ENCODE peak calls at places on chromosome 5, in seven cellular contexts. V is nephron progenitor cell; K is hypothalamus; J is AG08395; L is WTC11; E is T-cell; W is naive thymus-derived CD4-positive, alpha-beta T cell. B is an unnamed sample.

GRCh38 chr5:67528953-67529352 is 332.4 kb upstream of the CD180 start:
- DNase-seq in J (no peak), W (no peak), E (no peak), V (peak; percentile 47), K (no peak), L (no peak), B (no peak)

GRCh38 chr5:84382363-84383295 is 2.1 kb downstream of the EDIL3 start:
- DNase-seq in K (no peak), W (no peak), V (peak; percentile 75), J (no peak), E (no peak), L (peak; percentile 72), B (peak; percentile 69)

GRCh38 chr5:15285901-15286583 is 213.9 kb upstream of the FBXL7 start:
- DNase-seq in L (no peak), V (no peak), J (peak; percentile 57), K (no peak), W (no peak), E (no peak), B (no peak)

GRCh38 chr5:100903036-100903887 is at the start of gene ST8SIA4:
- DNase-seq in W (peak; percentile 81), V (peak; percentile 84), K (peak; percentile 73), J (no peak), E (peak; percentile 86), L (peak; percentile 85), B (peak; percentile 73)

GRCh38 chr5:140631831-140632365 is 1.1 kb downstream of the CD14 start:
- DNase-seq in L (no peak), W (no peak), E (peak; percentile 43), V (no peak), J (no peak), K (no peak), B (no peak)

GRCh38 chr5:68053202-68053601 is 162.4 kb upstream of the PIK3R1 start:
- DNase-seq in V (no peak), L (no peak), E (no peak), K (no peak), W (no peak), J (no peak), B (peak; percentile 31)

GRCh38 chr5:172383231-172383802 is 71.0 kb downstream of the SH3PXD2B start:
- DNase-seq in J (peak; percentile 21), W (no peak), L (no peak), V (no peak), K (no peak), E (no peak), B (peak; percentile 80)

GRCh38 chr5:160230686-160231527 is 1.6 kb downstream of the FABP6 start:
- DNase-seq in W (no peak), J (peak; percentile 45), V (no peak), K (peak; percentile 39), L (no peak), E (no peak), B (peak; percentile 77)

GRCh38 chr5:124043456-124043855 is 531.5 kb downstream of the CSNK1G3 start:
- DNase-seq in W (no peak), K (no peak), J (no peak), L (no peak), E (no peak), V (no peak), B (no peak)

GRCh38 chr5:6837519-6838110 is 124.4 kb downstream of the TENT4A start:
- DNase-seq in E (no peak), J (peak; percentile 10), L (peak; percentile 64), K (no peak), W (no peak), V (peak; percentile 23), B (no peak)

GRCh38 chr5:172617817-172618216 is 23.2 kb upstream of the NEURL1B start:
- DNase-seq in J (no peak), L (peak; percentile 44), E (no peak), V (no peak), W (no peak), K (no peak), B (no peak)

GRCh38 chr5:161676109-161676508 is 9.4 kb upstream of the GABRA6 start:
- DNase-seq in W (no peak), J (peak; percentile 2), K (no peak), V (no peak), L (no peak), E (no peak), B (no peak)

GRCh38 chr5:82104872-82105271 is 133.0 kb downstream of the ATG10 start:
- DNase-seq in J (no peak), W (peak; percentile 25), V (no peak), L (no peak), K (no peak), E (no peak), B (no peak)

GRCh38 chr5:57341380-57341979 is 141.1 kb downstream of the ACTBL2 start:
- DNase-seq in J (no peak), E (no peak), K (no peak), V (no peak), L (no peak), W (no peak), B (peak; percentile 5)

GRCh38 chr5:68345166-68345565 is 129.6 kb downstream of the PIK3R1 start:
- DNase-seq in J (no peak), W (no peak), V (no peak), E (no peak), L (no peak), K (no peak), B (peak; percentile 34)

GRCh38 chr5:10760033-10760975 is 730 bp downstream of the DAP start:
- DNase-seq in E (no peak), W (no peak), J (peak; percentile 46), V (peak; percentile 60), K (no peak), L (peak; percentile 51), B (peak; percentile 53)

GRCh38 chr5:172770675-172771438 is at the start of gene DUSP1:
- DNase-seq in E (peak; percentile 100), L (peak; percentile 97), V (peak; percentile 99), K (peak; percentile 99), W (peak; percentile 97), J (peak; percentile 97), B (peak; percentile 89)

GRCh38 chr5:136174021-136174659 is 18.8 kb downstream of the SMIM32 start:
- DNase-seq in E (no peak), W (no peak), V (no peak), L (no peak), K (no peak), J (peak; percentile 72), B (peak; percentile 44)

GRCh38 chr5:1896602-1897376 is 14.1 kb upstream of the IRX4 start:
- DNase-seq in L (no peak), E (no peak), W (no peak), J (no peak), K (no peak), V (no peak), B (no peak)

GRCh38 chr5:132009706-132010405 is 1.6 kb downstream of the ACSL6 start:
- DNase-seq in E (no peak), J (no peak), W (no peak), K (no peak), L (peak; percentile 4), V (no peak), B (no peak)

GRCh38 chr5:116576043-116576713 is 1.6 kb upstream of the SEMA6A start:
- DNase-seq in E (no peak), V (peak; percentile 91), J (peak; percentile 70), W (no peak), K (peak; percentile 43), L (peak; percentile 90), B (peak; percentile 16)

GRCh38 chr5:1965860-1966396 is 83.2 kb upstream of the IRX4 start:
- DNase-seq in E (no peak), V (no peak), W (no peak), L (no peak), K (no peak), J (no peak), B (no peak)

GRCh38 chr5:108818613-108819272 is 71.0 kb downstream of the FER start:
- DNase-seq in J (peak; percentile 54), W (no peak), L (no peak), E (no peak), K (no peak), V (no peak), B (peak; percentile 63)

GRCh38 chr5:146516151-146516475 is at the start of gene GPR151:
- DNase-seq in L (no peak), W (no peak), J (peak; percentile 6), V (no peak), K (no peak), E (no peak), B (peak; percentile 4)

GRCh38 chr5:39517800-39518199 is 93.0 kb upstream of the DAB2 start:
- DNase-seq in K (no peak), W (no peak), E (no peak), V (no peak), J (peak; percentile 87), L (no peak), B (peak; percentile 98)

GRCh38 chr5:95822038-95822407 is 503 bp downstream of the GLRX start:
- DNase-seq in K (peak; percentile 28), L (peak; percentile 36), E (no peak), V (peak; percentile 65), J (peak; percentile 48), W (no peak), B (peak; percentile 26)

GRCh38 chr5:141182248-141182647 is at the start of gene PCDHB16:
- DNase-seq in J (peak; percentile 43), L (peak; percentile 78), V (peak; percentile 61), E (no peak), K (no peak), W (no peak), B (peak; percentile 3)

GRCh38 chr5:67244345-67244793 is 47.8 kb upstream of the CD180 start:
- DNase-seq in W (no peak), V (no peak), E (no peak), K (no peak), L (no peak), J (no peak), B (no peak)

GRCh38 chr5:116492776-116493175 is 81.8 kb downstream of the SEMA6A start:
- DNase-seq in K (no peak), E (no peak), W (no peak), V (no peak), L (no peak), J (no peak), B (no peak)

GRCh38 chr5:160656961-160657570 is 194.9 kb downstream of the ATP10B start:
- DNase-seq in K (no peak), L (no peak), J (no peak), E (no peak), W (no peak), V (no peak), B (no peak)

GRCh38 chr5:26894719-26895263 is 143.6 kb downstream of the CDH9 start:
- DNase-seq in L (no peak), E (no peak), J (no peak), W (no peak), K (no peak), V (no peak), B (peak; percentile 5)

GRCh38 chr5:133311171-133311570 is 259.4 kb downstream of the HSPA4 start:
- DNase-seq in E (no peak), K (no peak), W (no peak), V (no peak), L (no peak), J (no peak), B (no peak)

GRCh38 chr5:158154226-158155005 is 295.5 kb upstream of the CLINT1 start:
- DNase-seq in W (no peak), K (no peak), J (peak; percentile 91), V (no peak), E (no peak), L (no peak), B (peak; percentile 92)